ENCODE peak calls at places on chromosomes 12 and 14, in five cellular contexts. E, V, C, A and J are unnamed samples.

GRCh38 chr12:67413577-67413976 is 144.4 kb downstream of the CAND1 start:
- DNase-seq in V (no peak), E (no peak), A (no peak), C (no peak), J (no peak)

GRCh38 chr14:104586832-104587620 is 7.5 kb downstream of the C14orf180 start:
- DNase-seq in C (no peak), A (no peak), E (peak), V (no peak), J (no peak)

GRCh38 chr12:45543887-45544286 is 185.6 kb upstream of the ARID2 start:
- DNase-seq in A (peak), C (peak), V (peak), E (peak), J (peak)

GRCh38 chr12:74581439-74581838 is 43.8 kb downstream of the ATXN7L3B start:
- DNase-seq in E (no peak), V (no peak), A (no peak), C (no peak), J (no peak)

GRCh38 chr12:104752883-104753282 is 205.2 kb downstream of the SLC41A2 start:
- DNase-seq in A (no peak), V (no peak), C (no peak), E (no peak), J (peak)

GRCh38 chr12:42953021-42953420 is 363.5 kb upstream of the PRICKLE1 start:
- DNase-seq in E (no peak), V (no peak), A (no peak), C (no peak), J (no peak)

GRCh38 chr12:67677166-67677565 is 28.6 kb downstream of the DYRK2 start:
- DNase-seq in V (no peak), C (peak), A (no peak), E (no peak), J (no peak)

GRCh38 chr12:41684997-41685396 is 459.7 kb downstream of the GXYLT1 start:
- DNase-seq in C (no peak), V (no peak), E (no peak), A (no peak), J (no peak)

GRCh38 chr12:31316964-31317363 is 9.0 kb downstream of the SINHCAF start:
- DNase-seq in V (no peak), E (no peak), C (no peak), A (no peak), J (no peak)

GRCh38 chr12:31311634-31312258 is 14.2 kb downstream of the SINHCAF start:
- DNase-seq in A (no peak), E (no peak), C (no peak), V (no peak), J (no peak)

GRCh38 chr12:31317471-31318397 is 8.2 kb downstream of the SINHCAF start:
- DNase-seq in A (no peak), E (peak), C (peak), V (no peak), J (no peak)

GRCh38 chr12:31315779-31316465 is 10.0 kb downstream of the SINHCAF start:
- DNase-seq in A (no peak), V (no peak), C (no peak), E (no peak), J (no peak)

DNA sequence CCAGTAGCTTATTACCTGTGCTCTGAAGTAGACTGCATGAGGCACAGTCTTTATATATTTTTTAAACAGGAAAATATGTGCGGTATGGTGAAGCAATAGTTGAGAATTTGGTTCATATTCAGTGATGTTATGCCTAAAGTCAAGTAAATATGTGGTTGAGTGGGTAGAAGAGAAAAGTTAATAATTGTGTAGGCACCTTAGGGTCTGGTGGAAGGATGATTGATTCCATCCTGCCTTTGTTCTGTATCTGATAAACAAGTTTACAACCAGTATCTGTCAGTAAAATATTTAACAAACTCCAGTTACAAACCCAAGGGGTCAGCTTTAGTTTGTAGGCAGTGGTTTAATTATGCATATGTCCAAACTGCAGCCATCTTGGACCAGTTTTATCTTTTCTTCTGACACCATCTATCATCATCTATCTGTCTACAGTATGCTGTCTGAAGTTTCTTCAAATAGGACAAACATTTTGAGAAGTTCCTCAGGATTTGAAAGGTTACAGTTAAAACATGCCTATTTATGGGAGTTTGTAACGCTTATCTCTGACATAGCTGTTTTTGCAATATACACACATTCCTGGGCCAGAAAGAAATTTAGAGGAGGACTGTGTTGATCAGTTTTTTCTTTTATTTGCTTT is 10.7 kb downstream of the SINHCAF start:
- DNase-seq in V (no peak), A (no peak), C (peak), E (no peak), J (no peak)
- TF ChIP-seq CTCF in V (no peak), A (no peak), C (no peak), E (no peak), J (no peak)

DNA sequence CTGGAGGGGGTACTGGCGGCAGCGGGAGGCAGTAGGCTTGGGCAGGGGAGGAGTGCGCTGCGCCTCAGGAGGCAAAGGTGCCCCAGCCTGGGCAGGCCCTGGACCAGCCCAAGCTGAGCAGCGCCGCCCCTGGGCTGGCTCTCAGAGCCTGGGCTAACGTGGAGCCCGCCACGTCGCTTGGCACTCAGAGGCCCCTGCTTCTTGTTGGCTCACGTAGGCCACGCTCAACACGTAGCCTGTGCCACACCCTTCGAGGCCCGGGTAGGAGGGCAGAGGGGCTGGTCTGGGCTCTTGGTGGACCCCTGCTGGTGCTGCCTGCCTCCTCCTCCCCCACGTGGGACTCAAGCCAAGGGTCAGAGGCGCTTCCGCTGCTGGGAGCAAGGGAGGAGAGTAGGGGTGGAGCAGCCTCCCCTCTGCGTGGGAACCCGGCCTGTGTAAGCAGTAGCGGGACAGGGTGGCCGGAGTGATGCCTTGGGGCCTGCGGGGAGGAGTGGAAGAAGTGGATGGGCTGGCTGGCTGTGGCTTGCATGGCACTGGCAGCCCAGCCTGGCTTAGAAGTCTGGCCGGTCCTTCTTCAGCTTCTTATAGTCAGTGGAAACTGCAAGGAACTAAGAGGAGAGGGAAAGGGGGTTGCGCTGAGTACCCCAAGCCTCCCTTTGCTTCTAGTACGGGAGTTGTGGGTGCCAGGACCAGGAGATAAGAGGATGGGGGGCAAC is 5.7 kb downstream of the SHMT2 start:
- DNase-seq in E (peak), V (no peak), A (no peak), C (peak), J (peak)
- TF ChIP-seq CTCF in E (peak), V (no peak), A (no peak), C (no peak), J (no peak)

DNA sequence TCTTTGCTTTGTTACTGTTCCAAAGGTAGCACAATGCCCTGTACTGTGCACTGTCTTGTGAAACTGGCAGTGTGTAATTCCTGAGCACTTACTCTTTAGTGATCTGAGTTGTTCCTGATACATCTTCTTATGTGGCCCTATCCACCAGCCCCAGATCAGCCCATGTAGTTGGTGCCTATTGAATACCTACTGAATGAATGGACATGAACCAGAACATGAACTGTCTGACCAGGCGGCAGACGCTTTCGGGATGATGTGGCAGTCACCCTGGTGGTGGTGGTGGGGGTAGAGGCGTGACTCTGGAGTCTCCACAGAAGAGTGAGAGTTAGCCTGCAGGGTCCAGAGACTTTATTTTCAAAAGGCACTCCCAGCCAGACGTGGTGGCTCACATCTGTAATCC is 46.6 kb upstream of the PAPOLA start:
- DNase-seq in C (no peak), V (no peak), E (no peak), A (no peak), J (no peak)
- TF ChIP-seq CTCF in C (no peak), V (no peak), E (no peak), A (no peak), J (no peak)

GRCh38 chr14:36451346-36452065 is 68.5 kb downstream of the NKX2-1 start:
- DNase-seq in A (no peak), V (peak), C (no peak), E (no peak), J (no peak)

GRCh38 chr14:36452850-36453249 is 67.2 kb downstream of the NKX2-1 start:
- DNase-seq in V (no peak), E (no peak), A (no peak), C (no peak), J (no peak)

GRCh38 chr14:36454599-36455240 is 65.3 kb downstream of the NKX2-1 start:
- DNase-seq in A (no peak), E (no peak), C (no peak), V (peak), J (no peak)

GRCh38 chr14:36449903-36450302 is 70.1 kb downstream of the NKX2-1 start:
- DNase-seq in V (no peak), C (no peak), A (no peak), E (no peak), J (no peak)

DNA sequence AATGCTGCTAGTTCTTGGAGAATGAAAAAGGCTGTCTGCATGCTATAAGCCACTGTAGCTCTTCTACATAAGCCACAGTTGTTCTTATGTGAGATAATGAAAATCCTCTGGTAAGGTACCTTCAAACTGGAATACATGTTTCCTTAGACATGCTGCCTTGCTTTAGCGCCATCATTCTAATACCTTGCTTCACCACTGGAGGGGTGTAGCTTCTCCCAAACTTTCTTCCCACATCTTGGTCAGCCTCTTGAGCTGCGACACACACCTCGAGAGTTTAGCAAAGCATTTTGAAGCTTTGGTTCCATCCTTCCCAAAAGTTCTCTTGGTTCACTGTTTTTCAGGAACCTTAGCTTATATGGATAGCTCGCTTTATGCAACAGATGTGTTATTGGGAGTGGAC is 69.5 kb downstream of the NKX2-1 start:
- DNase-seq in E (no peak), V (no peak), A (no peak), C (no peak), J (peak)
- TF ChIP-seq CTCF in E (no peak), V (no peak), A (no peak), C (no peak), J (peak)

GRCh38 chr14:66017960-66018359 is 468.2 kb upstream of the CCDC196 start:
- DNase-seq in E (no peak), V (no peak), A (no peak), C (no peak), J (no peak)
- TF ChIP-seq CTCF in E (no peak), V (no peak), A (no peak), C (no peak), J (no peak)

DNA sequence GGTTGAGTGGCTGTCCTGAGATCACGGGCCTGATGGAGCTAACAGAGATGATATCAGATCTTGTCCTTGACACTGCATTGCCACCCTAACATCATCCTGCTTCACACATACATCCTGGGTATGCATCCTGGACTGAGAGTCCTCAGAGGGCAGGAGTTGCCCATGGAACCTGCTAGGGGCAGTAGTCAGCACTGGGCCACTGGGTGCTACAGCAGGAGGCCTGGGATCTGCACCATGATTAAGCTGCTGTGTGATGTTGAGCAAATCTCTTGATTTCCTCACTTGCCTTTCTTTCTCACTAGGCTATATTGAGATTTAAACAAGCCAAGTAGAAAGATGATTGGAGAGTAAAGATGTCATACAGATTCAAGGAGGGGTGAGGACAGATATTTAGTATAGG is 22.1 kb upstream of the EIF4B start:
- DNase-seq in E (no peak), V (no peak), A (no peak), C (no peak), J (no peak)
- TF ChIP-seq CTCF in E (no peak), V (no peak), A (no peak), C (no peak), J (peak)

DNA sequence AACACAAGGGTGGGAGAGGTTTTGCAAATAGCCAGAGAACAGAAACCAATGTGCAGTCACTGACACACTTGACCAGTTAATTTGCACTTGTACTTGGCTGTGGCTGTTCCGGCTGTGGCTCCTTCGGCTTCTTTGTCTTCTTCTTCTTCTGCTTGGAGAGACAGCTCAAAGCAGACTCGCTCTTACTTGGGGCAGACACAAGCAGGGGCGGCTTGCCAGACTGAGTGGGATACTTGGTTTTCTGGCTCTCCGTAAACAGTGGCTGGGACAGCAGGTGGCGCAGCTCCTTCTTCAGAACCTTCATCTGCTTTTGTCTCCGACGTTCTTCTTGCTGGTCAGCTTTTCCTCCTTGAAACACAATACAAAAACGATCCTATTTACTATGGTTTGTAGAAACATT is 25.0 kb downstream of the OTUB2 start:
- DNase-seq in A (no peak), C (peak), V (peak), E (peak), J (peak)
- TF ChIP-seq CTCF in A (peak), C (peak), V (no peak), E (peak), J (peak)

GRCh38 chr12:5964913-5965900 is 20.1 kb upstream of the ANO2 start:
- DNase-seq in C (no peak), E (no peak), A (no peak), V (no peak), J (peak)
- TF ChIP-seq CTCF in C (no peak), E (no peak), A (no peak), V (no peak), J (no peak)